ENCODE peak calls at places on chromosomes 11 and 22, in four cellular contexts. D is GM12878, O is K562, S is HepG2. P is an unnamed sample.

GRCh38 chr11:120413480-120413879 is 77.3 kb downstream of the ARHGEF12 start:
- DNase-seq in D (no peak), O (no peak), S (no peak), P (no peak)

GRCh38 chr22:42695294-42695693 is 25.4 kb downstream of the A4GALT start:
- DNase-seq in D (no peak), O (no peak), S (no peak), P (no peak)

GRCh38 chr11:10293423-10294288 is at the start of gene SBF2:
- DNase-seq in D (no peak), O (peak; percentile 86), S (peak; percentile 69), P (peak; percentile 89)

GRCh38 chr11:74941492-74941891 is 7.4 kb downstream of the XRRA1 start:
- DNase-seq in D (no peak), O (no peak), S (no peak), P (no peak)

GRCh38 chr11:61411589-61411988 is 18.2 kb downstream of the CPSF7 start:
- DNase-seq in D (no peak), O (no peak), S (no peak), P (no peak)

GRCh38 chr11:87819141-87819540 is 356.1 kb downstream of the RAB38 start:
- DNase-seq in D (no peak), O (no peak), S (no peak), P (no peak)

GRCh38 chr11:127919206-127920000 is 668.0 kb downstream of the ETS1 start:
- DNase-seq in D (no peak), O (no peak), S (no peak), P (no peak)

GRCh38 chr11:14318581-14318981 is 40.4 kb downstream of the RRAS2 start:
- DNase-seq in D (no peak), O (no peak), S (no peak), P (no peak)

GRCh38 chr11:90849278-90849677 is 626.4 kb upstream of the CHORDC1 start:
- DNase-seq in D (no peak), O (no peak), S (no peak), P (no peak)

GRCh38 chr22:34812631-34813030 is 253.3 kb upstream of the ISX start:
- DNase-seq in D (no peak), O (no peak), S (no peak), P (no peak)

GRCh38 chr22:25014896-25015755 is 62.6 kb downstream of the KIAA1671 start:
- DNase-seq in D (no peak), O (no peak), S (no peak), P (no peak)

GRCh38 chr11:125525303-125525702 is 29.2 kb upstream of the FEZ1 start:
- DNase-seq in D (no peak), O (peak; percentile 31), S (no peak), P (no peak)

GRCh38 chr11:8261921-8262551 is 1.6 kb downstream of the LMO1 start:
- DNase-seq in D (no peak), O (no peak), S (no peak), P (no peak)

DNA sequence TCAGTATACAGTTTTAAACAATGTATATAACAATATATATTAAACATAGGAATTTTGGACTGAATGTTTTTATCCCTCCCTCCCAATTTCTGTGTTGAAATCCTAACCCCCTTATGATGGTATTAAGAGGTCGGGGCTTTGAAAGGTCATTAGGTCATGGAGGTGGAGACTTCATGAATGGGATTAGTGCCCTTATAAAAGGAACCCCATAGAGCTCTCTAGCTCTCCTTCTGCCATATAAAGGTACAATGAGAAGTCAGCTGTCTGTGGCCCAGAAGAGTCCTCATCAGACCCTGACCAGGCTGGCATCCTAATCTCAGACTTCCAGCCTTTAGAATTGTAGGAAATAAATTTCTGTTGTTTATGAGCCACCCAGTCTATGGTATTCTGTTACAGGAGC is 6.5 kb downstream of the NNMT start:
- DNase-seq in D (no peak), O (no peak), S (no peak), P (no peak)
- H3K27ac ChIP-seq in D (no peak overlapping the region), O (no peak overlapping the region), S (no peak overlapping the region), P (no peak overlapping the region)

GRCh38 chr22:47796128-47796908 is 1033.9 kb downstream of the TBC1D22A start:
- DNase-seq in D (no peak), O (no peak), S (no peak), P (no peak)
- TF ChIP-seq RAD21 in D (no peak), O (no peak), S (no peak), P (no peak)

GRCh38 chr11:68121067-68121899 is at the start of gene CHKA:
- DNase-seq in D (peak; percentile 47), O (peak; percentile 95), S (peak; percentile 84), P (peak; percentile 84)

GRCh38 chr11:68122936-68123539 is 1.9 kb upstream of the CHKA start:
- DNase-seq in D (no peak), O (no peak), S (peak; percentile 75), P (peak; percentile 63)

GRCh38 chr11:68117896-68118470 is 3.2 kb downstream of the CHKA start:
- DNase-seq in D (no peak), O (peak; percentile 27), S (peak; percentile 60), P (no peak)

GRCh38 chr11:68118753-68119448 is 2.3 kb downstream of the CHKA start:
- DNase-seq in D (peak; percentile 79), O (peak; percentile 47), S (no peak), P (no peak)

GRCh38 chr11:68120212-68121066 is 749 bp downstream of the CHKA start:
- DNase-seq in D (peak; percentile 32), O (peak; percentile 69), S (peak; percentile 47), P (no peak)
- TF ChIP-seq POLR2AphosphoS2 in D (no peak), O (no peak), S (no peak), P (no peak)

DNA sequence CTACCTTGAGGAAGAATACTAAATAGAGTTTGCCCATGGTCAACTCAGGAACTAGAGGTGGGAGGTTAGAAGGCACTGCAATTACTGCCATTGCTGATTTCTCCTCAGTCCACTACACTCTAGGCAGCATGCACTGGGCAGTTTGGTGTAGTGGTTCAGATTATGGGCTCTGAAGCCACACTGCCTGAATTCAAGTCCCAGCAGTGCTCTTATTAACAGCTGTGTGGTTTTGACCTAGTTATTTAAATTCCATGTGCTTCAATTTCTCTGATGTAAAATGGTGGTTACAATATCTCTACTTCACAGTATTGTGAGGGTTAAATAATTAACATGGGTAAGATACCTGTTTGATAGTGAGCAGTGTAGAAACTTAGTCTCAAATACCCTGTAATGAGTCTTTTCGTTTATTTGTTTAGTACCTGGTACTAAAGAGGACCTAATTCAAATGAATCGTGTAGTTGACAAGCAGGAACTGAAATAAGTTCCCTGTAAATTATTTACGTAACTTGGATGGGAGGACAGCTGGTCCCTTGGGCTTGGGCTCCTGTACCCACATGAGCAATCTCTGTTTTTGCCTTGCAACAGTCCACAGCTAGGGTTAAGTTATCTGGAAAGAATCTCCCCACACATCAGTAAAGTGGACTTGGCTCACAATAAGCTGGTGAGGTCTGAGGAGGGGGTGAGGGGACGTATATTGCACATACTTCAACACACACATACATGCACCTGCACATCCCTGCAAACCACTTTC is 17.8 kb downstream of the PRR5L start:
- DNase-seq in D (no peak), O (no peak), S (no peak), P (no peak)
- H3K27ac ChIP-seq in D (no peak overlapping the region), O (no peak overlapping the region), S (no peak overlapping the region), P (peak overlapping the region; percentile 67)

GRCh38 chr11:5928269-5928668 is 13.8 kb upstream of the OR56A3 start:
- DNase-seq in D (no peak), O (no peak), S (no peak), P (no peak)

GRCh38 chr11:5923427-5923776 is 18.6 kb upstream of the OR56A3 start:
- DNase-seq in D (no peak), O (no peak), S (no peak), P (no peak)

GRCh38 chr11:5923789-5924188 is 18.3 kb upstream of the OR56A3 start:
- DNase-seq in D (no peak), O (no peak), S (no peak), P (no peak)

GRCh38 chr11:5928811-5929210 is 13.2 kb upstream of the OR56A3 start:
- DNase-seq in D (no peak), O (no peak), S (no peak), P (no peak)

DNA sequence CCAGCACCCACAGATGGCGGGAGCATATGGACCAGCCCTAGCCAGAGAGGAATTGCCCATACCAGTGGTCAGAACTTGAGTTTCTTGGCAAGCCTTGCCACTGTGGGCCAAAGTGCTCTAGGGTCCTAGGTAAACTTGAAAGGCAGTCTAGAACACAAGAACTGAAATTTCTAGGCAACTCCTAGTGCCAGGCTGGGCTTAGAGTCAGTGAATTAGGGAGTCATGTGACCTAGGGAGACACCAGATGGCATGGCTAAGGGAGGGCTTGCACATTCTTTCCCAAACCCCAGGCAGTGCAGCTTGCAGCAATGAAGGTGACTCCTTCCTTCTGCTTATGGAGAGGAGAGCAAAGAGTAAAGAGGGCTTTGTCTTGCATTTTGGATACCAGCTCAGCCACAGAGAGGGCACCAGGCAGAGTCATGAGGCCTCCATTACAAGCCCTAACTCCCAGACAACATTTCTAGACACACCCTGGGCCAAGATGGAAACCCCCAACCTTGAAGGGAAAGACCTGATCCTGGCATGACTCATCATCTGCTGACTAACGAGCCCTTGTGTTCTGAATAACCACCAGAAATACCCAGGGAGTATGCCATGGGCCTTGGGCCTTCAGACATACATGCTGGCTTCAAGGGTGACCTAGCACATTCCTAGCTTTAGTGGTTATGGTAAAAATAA is 19.2 kb upstream of the OR56A3 start:
- DNase-seq in D (peak; percentile 48), O (peak; percentile 12), S (no peak), P (peak; percentile 57)
- TF ChIP-seq RAD21 in D (no peak), O (no peak), S (no peak), P (no peak)

GRCh38 chr22:50264104-50264745 is 2.7 kb upstream of the MAPK12 start:
- DNase-seq in D (no peak), O (no peak), S (no peak), P (no peak)

GRCh38 chr22:50262973-50263617 is 1.6 kb upstream of the MAPK12 start:
- DNase-seq in D (no peak), O (no peak), S (no peak), P (no peak)

GRCh38 chr22:50261615-50262459 is at the start of gene MAPK12:
- DNase-seq in D (no peak), O (peak; percentile 71), S (no peak), P (no peak)

GRCh38 chr22:50260801-50261614 is 475 bp downstream of the MAPK12 start:
- DNase-seq in D (no peak), O (peak; percentile 69), S (no peak), P (no peak)

DNA sequence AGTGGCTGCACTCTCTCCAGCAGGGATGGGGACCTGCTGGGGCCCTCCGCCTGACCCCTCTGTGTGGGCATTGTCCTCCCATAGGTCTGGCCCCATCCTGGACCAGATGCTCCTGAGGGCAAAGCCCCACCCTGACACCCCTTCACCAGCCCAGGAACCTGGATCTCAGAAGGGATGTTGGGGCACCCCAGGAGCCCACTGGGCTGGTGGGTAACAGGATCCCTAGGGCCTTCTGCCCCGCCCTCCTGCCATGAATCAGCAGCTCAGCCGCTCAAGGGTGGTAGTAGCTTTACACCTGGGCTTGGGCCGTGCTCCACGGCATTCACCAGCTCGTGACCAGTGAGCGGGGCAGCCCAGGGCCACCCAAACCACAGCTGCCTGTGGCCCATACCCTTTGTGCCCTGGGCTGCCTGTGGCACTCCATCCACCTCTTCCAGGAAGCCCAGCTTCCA is 1.0 kb upstream of the MAPK12 start:
- DNase-seq in D (no peak), O (peak; percentile 77), S (peak; percentile 28), P (peak; percentile 50)
- TF ChIP-seq POLR2AphosphoS2 in D (no peak), O (no peak), S (no peak), P (no peak)

P was measured in A549.